ENCODE peak calls at places on chromosomes 11 and 22, in six cellular contexts. X, U, D, K, F and B are unnamed samples.

GRCh38 chr11:133934599-133935550 is 21.9 kb downstream of the IGSF9B start:
- DNase-seq in F (peak; percentile 38), X (peak; percentile 91), D (peak; percentile 28), U (no peak), K (no peak), B (no peak)

GRCh38 chr11:9029477-9029876 is 25.7 kb upstream of the NRIP3 start:
- DNase-seq in X (no peak), U (no peak), D (no peak), K (no peak), F (no peak), B (no peak)

GRCh38 chr22:41687901-41688364 is 734 bp downstream of the SNU13 start:
- DNase-seq in K (no peak), X (no peak), D (peak; percentile 54), U (no peak), F (no peak), B (no peak)

GRCh38 chr22:38291201-38291777 is 18.5 kb upstream of the TMEM184B start:
- DNase-seq in D (no peak), K (no peak), F (no peak), X (no peak), U (no peak), B (no peak)

GRCh38 chr22:29260601-29261315 is 7.0 kb downstream of the RHBDD3 start:
- DNase-seq in X (no peak), U (no peak), F (no peak), D (no peak), K (no peak), B (no peak)

GRCh38 chr11:57320719-57321387 is 3.9 kb downstream of the TNKS1BP1 start:
- DNase-seq in K (no peak), X (no peak), F (peak; percentile 78), D (no peak), U (no peak), B (no peak)

GRCh38 chr11:111370270-111370901 is 8.7 kb downstream of the POU2AF1 start:
- DNase-seq in X (no peak), K (no peak), D (no peak), F (no peak), U (no peak), B (no peak)

GRCh38 chr22:17919276-17920144 is 104.9 kb downstream of the MICAL3 start:
- DNase-seq in D (no peak), U (no peak), K (no peak), X (no peak), F (no peak), B (no peak)

GRCh38 chr11:74538680-74539079 is 45.2 kb upstream of the LIPT2 start:
- DNase-seq in X (no peak), U (no peak), K (no peak), D (no peak), F (no peak), B (no peak)

GRCh38 chr11:36312593-36312990 is 16.5 kb downstream of the PRR5L start:
- DNase-seq in X (no peak), F (no peak), U (no peak), D (no peak), K (no peak), B (no peak)

GRCh38 chr11:47179655-47179991 is 2.9 kb upstream of the ARFGAP2 start:
- DNase-seq in D (peak; percentile 59), U (no peak), X (no peak), F (peak; percentile 52), K (peak; percentile 9), B (no peak)

GRCh38 chr11:80163011-80163410 is 722.2 kb upstream of the TENM4 start:
- DNase-seq in U (no peak), K (no peak), F (no peak), X (no peak), D (no peak), B (no peak)

GRCh38 chr11:2314525-2315394 is 12.9 kb downstream of the TSPAN32 start:
- DNase-seq in X (no peak), U (no peak), D (peak; percentile 46), K (no peak), F (no peak), B (no peak)

GRCh38 chr11:73219396-73220285 is 1.6 kb downstream of the P2RY2 start:
- DNase-seq in K (no peak), F (no peak), X (no peak), D (no peak), U (no peak), B (no peak)

GRCh38 chr11:108895579-108896480 is 231.0 kb downstream of the DDX10 start:
- DNase-seq in F (peak; percentile 16), U (no peak), K (peak; percentile 39), X (no peak), D (no peak), B (no peak)

GRCh38 chr22:48167238-48167637 is 1404.8 kb downstream of the TBC1D22A start:
- DNase-seq in U (no peak), X (no peak), F (no peak), D (peak; percentile 17), K (no peak), B (no peak)

GRCh38 chr11:115390441-115390840 is 113.8 kb downstream of the CADM1 start:
- DNase-seq in D (no peak), U (no peak), X (no peak), K (no peak), F (no peak), B (peak; percentile 20)

GRCh38 chr11:123536690-123537437 is 106.8 kb downstream of the GRAMD1B start:
- DNase-seq in X (no peak), D (no peak), K (no peak), U (peak; percentile 47), F (no peak), B (peak; percentile 78)

GRCh38 chr11:11545285-11546275 is 76.2 kb downstream of the GALNT18 start:
- DNase-seq in F (no peak), K (no peak), D (no peak), X (no peak), U (no peak), B (peak; percentile 47)

GRCh38 chr22:22137891-22138290 is 106.7 kb upstream of the VPREB1 start:
- DNase-seq in K (no peak), X (no peak), U (no peak), D (no peak), F (no peak), B (no peak)

GRCh38 chr11:32213223-32213622 is 122.3 kb downstream of the RCN1 start:
- DNase-seq in X (no peak), K (no peak), F (no peak), D (no peak), U (no peak), B (no peak)

GRCh38 chr22:30890689-30891442 is 77.7 kb downstream of the MORC2 start:
- DNase-seq in K (no peak), X (peak; percentile 10), D (peak; percentile 43), U (no peak), F (no peak), B (peak; percentile 9)
- TF ChIP-seq ZNF274 in K (no peak), X (no peak), D (no peak), U (no peak), F (no peak), B (no peak)

DNA sequence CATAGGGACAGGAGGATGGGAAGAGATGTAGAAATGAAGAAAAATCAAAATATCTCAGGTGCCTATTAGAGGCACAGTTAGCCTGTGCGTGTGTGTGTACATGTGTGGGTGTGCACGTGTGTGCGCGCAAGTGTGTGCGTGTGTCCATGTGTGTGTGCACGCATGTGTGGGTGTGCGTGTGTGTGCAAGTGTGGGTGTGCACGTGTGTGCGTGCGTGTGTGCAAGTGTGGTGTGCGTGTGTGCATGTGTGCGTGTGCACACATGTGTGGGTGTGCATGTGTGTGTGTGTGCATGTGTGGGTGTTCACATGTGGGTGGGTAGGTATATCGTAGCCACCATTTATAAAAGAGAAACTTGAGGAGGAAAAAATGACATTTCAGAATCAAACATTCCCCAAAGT is 9.4 kb downstream of the CRYBB2 start:
- DNase-seq in F (no peak), U (no peak), D (no peak), K (no peak), X (no peak), B (no peak)
- TF ChIP-seq YY1 in F (no peak), U (no peak), D (no peak), K (no peak), X (no peak), B (no peak)

DNA sequence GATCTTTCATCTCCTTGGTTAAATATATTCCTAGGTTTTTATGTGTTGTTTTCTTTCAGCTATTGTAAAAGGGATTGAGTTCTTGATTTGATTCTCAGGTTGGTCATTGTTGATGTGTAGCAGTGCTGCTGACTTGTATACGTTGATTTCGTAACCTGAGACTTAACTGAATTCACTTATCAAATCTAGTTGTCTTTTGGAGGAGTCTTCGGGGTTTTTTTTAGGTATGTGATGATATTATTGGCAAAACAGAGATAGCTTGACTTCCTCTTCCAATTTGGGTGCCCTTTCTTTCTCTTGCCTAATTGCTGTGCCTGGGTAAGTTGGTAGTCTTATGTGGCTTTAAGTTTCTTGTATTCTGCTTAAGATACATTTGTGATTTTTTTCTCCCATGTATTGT is 52.8 kb downstream of the CBL start:
- DNase-seq in U (no peak), F (no peak), D (no peak), X (no peak), K (no peak), B (no peak)
- TF ChIP-seq ZNF274 in U (no peak), F (no peak), D (no peak), X (no peak), K (no peak), B (no peak)

GRCh38 chr11:97269527-97269926 is 879.7 kb downstream of the JRKL start:
- DNase-seq in F (peak; percentile 13), K (no peak), X (no peak), D (no peak), U (peak; percentile 3), B (peak; percentile 30)
- TF ChIP-seq YY1 in F (no peak), K (no peak), X (no peak), D (no peak), U (no peak), B (no peak)